ENCODE peak calls at places on chromosome 1, in nine cellular contexts. P is heart left ventricle, G is thoracic aorta, Q is ovary, E is small intestine, O is fibroblast of lung, T is HL-60, S is OCI-LY7, Y is brain microvascular endothelial cell. V is an unnamed sample.
A peak's percentile ranks its signal among the peaks of the same experiment; 100 is the strongest.

GRCh38 chr1:11977625-11978024 is 2.6 kb upstream of the MFN2 start:
- DNase-seq in P (no peak), G (no peak), Q (no peak), E (no peak), O (no peak), T (no peak), S (no peak), Y (no peak), V (no peak)

GRCh38 chr1:201488817-201489581 is 17.9 kb downstream of the CSRP1 start:
- DNase-seq in P (no peak), G (no peak), Q (peak; percentile 62), E (no peak), O (peak; percentile 95), T (no peak), S (no peak), Y (peak; percentile 91), V (peak; percentile 31)

GRCh38 chr1:2386636-2387611 is 4.4 kb downstream of the MORN1 start:
- DNase-seq in P (no peak), G (no peak), Q (peak; percentile 22), E (no peak), O (no peak), T (no peak), S (no peak), Y (no peak), V (no peak)

GRCh38 chr1:17168480-17168878 is 36.4 kb upstream of the PADI1 start:
- DNase-seq in P (no peak), G (no peak), Q (no peak), E (no peak), O (peak; percentile 94), T (no peak), S (no peak), Y (peak; percentile 64), V (no peak)

GRCh38 chr1:175857756-175858155 is 114.4 kb upstream of the TNR start:
- DNase-seq in P (no peak), G (no peak), Q (no peak), E (no peak), O (no peak), T (no peak), S (no peak), Y (no peak), V (no peak)

GRCh38 chr1:205493241-205494085 is 11.0 kb upstream of the CDK18 start:
- DNase-seq in P (no peak), G (peak; percentile 29), Q (peak; percentile 79), E (no peak), O (peak; percentile 83), T (no peak), S (no peak), Y (peak; percentile 53), V (peak; percentile 27)

GRCh38 chr1:181104042-181104789 is 15.7 kb downstream of the IER5 start:
- DNase-seq in P (no peak), G (no peak), Q (no peak), E (no peak), O (no peak), T (no peak), S (no peak), Y (no peak), V (no peak)

GRCh38 chr1:56897150-56898004 is 42.8 kb downstream of the C8A start:
- DNase-seq in P (peak; percentile 19), G (no peak), Q (no peak), E (peak; percentile 55), O (peak; percentile 42), T (no peak), S (no peak), Y (peak; percentile 5), V (no peak)

GRCh38 chr1:171655215-171656116 is 3.0 kb upstream of the MYOC start:
- DNase-seq in P (peak; percentile 86), G (no peak), Q (peak; percentile 73), E (peak; percentile 23), O (peak; percentile 38), T (peak; percentile 58), S (peak; percentile 48), Y (peak; percentile 64), V (peak; percentile 78)

GRCh38 chr1:106600626-106601025 is 455.8 kb upstream of the PRMT6 start:
- DNase-seq in P (no peak), G (no peak), Q (no peak), E (no peak), O (peak; percentile 32), T (no peak), S (no peak), Y (no peak), V (no peak)

GRCh38 chr1:14672030-14672429 is 73.5 kb downstream of the KAZN start:
- DNase-seq in P (no peak), G (no peak), Q (no peak), E (no peak), O (no peak), T (no peak), S (peak; percentile 93), Y (no peak), V (no peak)

GRCh38 chr1:225921734-225922709 is 2.0 kb downstream of the PYCR2 start:
- DNase-seq in P (no peak), G (no peak), Q (no peak), E (peak; percentile 47), O (peak; percentile 7), T (no peak), S (no peak), Y (no peak), V (no peak)

GRCh38 chr1:15343729-15344128 is 66.0 kb upstream of the EFHD2 start:
- DNase-seq in P (peak; percentile 77), G (peak; percentile 52), Q (peak; percentile 64), E (no peak), O (peak; percentile 50), T (no peak), S (no peak), Y (peak; percentile 55), V (peak; percentile 83)

GRCh38 chr1:72564749-72565148 is 282.4 kb upstream of the NEGR1 start:
- DNase-seq in P (no peak), G (no peak), Q (no peak), E (no peak), O (no peak), T (no peak), S (no peak), Y (no peak), V (no peak)

GRCh38 chr1:3056641-3057040 is 12.4 kb upstream of the PRDM16 start:
- DNase-seq in P (peak; percentile 5), G (no peak), Q (no peak), E (no peak), O (no peak), T (no peak), S (no peak), Y (no peak), V (no peak)

GRCh38 chr1:51583532-51583931 is 33.4 kb upstream of the OSBPL9 start:
- DNase-seq in P (peak; percentile 77), G (peak; percentile 7), Q (peak; percentile 58), E (no peak), O (peak; percentile 95), T (no peak), S (no peak), Y (peak; percentile 85), V (peak; percentile 65)

GRCh38 chr1:214475746-214476145 is 75.7 kb downstream of the PTPN14 start:
- DNase-seq in P (no peak), G (no peak), Q (no peak), E (no peak), O (peak; percentile 49), T (no peak), S (no peak), Y (peak; percentile 46), V (no peak)

GRCh38 chr1:101250656-101251272 is 13.9 kb downstream of the S1PR1 start:
- DNase-seq in P (no peak), G (no peak), Q (no peak), E (no peak), O (no peak), T (no peak), S (no peak), Y (no peak), V (no peak)

GRCh38 chr1:116724765-116725375 is 29.4 kb upstream of the CD2 start:
- DNase-seq in P (peak; percentile 51), G (no peak), Q (peak; percentile 30), E (peak; percentile 82), O (peak; percentile 47), T (peak; percentile 63), S (peak; percentile 81), Y (peak; percentile 63), V (no peak)

GRCh38 chr1:183070923-183071618 is 47.9 kb downstream of the LAMC1 start:
- DNase-seq in P (no peak), G (no peak), Q (no peak), E (no peak), O (peak; percentile 98), T (no peak), S (peak; percentile 75), Y (peak; percentile 67), V (no peak)

GRCh38 chr1:232969791-232970190 is 19.4 kb downstream of the NTPCR start:
- DNase-seq in P (no peak), G (no peak), Q (no peak), E (no peak), O (no peak), T (no peak), S (no peak), Y (no peak), V (no peak)

GRCh38 chr1:185969028-185969427 is 234.8 kb downstream of the HMCN1 start:
- DNase-seq in P (no peak), G (no peak), Q (no peak), E (no peak), O (peak; percentile 23), T (no peak), S (no peak), Y (no peak), V (no peak)

GRCh38 chr1:20981903-20982695 is 194.6 kb downstream of the EIF4G3 start:
- DNase-seq in P (no peak), G (no peak), Q (no peak), E (peak; percentile 40), O (peak; percentile 59), T (no peak), S (peak; percentile 19), Y (peak; percentile 10), V (no peak)

GRCh38 chr1:86450847-86451246 is 17.9 kb upstream of the CLCA1 start:
- DNase-seq in P (no peak), G (no peak), Q (no peak), E (no peak), O (no peak), T (no peak), S (no peak), Y (no peak), V (no peak)
- H3K27ac ChIP-seq in P (no peak overlapping the region), G (no peak overlapping the region), Q (no peak overlapping the region), E (no peak overlapping the region), O (no peak overlapping the region), T (no peak overlapping the region), S (no peak overlapping the region), Y (no peak overlapping the region), V (no peak overlapping the region)

GRCh38 chr1:31263408-31263807 is 23.7 kb upstream of the NKAIN1 start:
- DNase-seq in P (no peak), G (no peak), Q (no peak), E (peak; percentile 35), O (no peak), T (no peak), S (no peak), Y (no peak), V (no peak)
- H3K27ac ChIP-seq in P (no peak overlapping the region), G (no peak overlapping the region), Q (no peak overlapping the region), E (no peak overlapping the region), O (no peak overlapping the region), T (no peak overlapping the region), S (no peak overlapping the region), Y (no peak overlapping the region), V (no peak overlapping the region)

GRCh38 chr1:81209471-81209870 is 591.3 kb upstream of the ADGRL2 start:
- DNase-seq in P (no peak), G (no peak), Q (no peak), E (no peak), O (no peak), T (no peak), S (no peak), Y (no peak), V (no peak)
- H3K27ac ChIP-seq in P (no peak overlapping the region), G (no peak overlapping the region), Q (no peak overlapping the region), E (no peak overlapping the region), O (no peak overlapping the region), T (peak overlapping the region; percentile 71), S (no peak overlapping the region), Y (no peak overlapping the region), V (no peak overlapping the region)

GRCh38 chr1:203555046-203555445 is 61.1 kb downstream of the OPTC start:
- DNase-seq in P (peak; percentile 35), G (no peak), Q (no peak), E (no peak), O (no peak), T (no peak), S (no peak), Y (no peak), V (no peak)
- H3K27ac ChIP-seq in P (peak overlapping the region; percentile 88), G (peak overlapping the region; percentile 89), Q (peak overlapping the region; percentile 82), E (no peak overlapping the region), O (peak overlapping the region; percentile 96), T (no peak overlapping the region), S (no peak overlapping the region), Y (no peak overlapping the region), V (peak overlapping the region; percentile 99)